ENCODE peak calls at places on chromosomes 4 and X, in seven cellular contexts. Y is SK-N-SH, N is neural progenitor cell, U is HCT116, P is GM23338, M is MM.1S, V is PC-3. K is an unnamed sample.

GRCh38 chr4:36243355-36244256 is 708 bp downstream of the ARAP2 start:
- DNase-seq in U (no peak), M (peak; percentile 37), N (no peak), P (peak; percentile 37), V (peak; percentile 47), Y (peak; percentile 4), K (no peak)

GRCh38 chr4:30744386-30744785 is 24.2 kb downstream of the PCDH7 start:
- DNase-seq in M (no peak), V (no peak), P (no peak), U (no peak), N (no peak), Y (peak; percentile 12), K (no peak)

GRCh38 chrX:78199851-78200250 is 60.4 kb upstream of the TAF9B start:
- DNase-seq in P (peak; percentile 3), U (peak; percentile 8), M (peak; percentile 36), Y (peak; percentile 43), N (peak; percentile 9), V (peak; percentile 67), K (peak; percentile 24)

GRCh38 chr4:2944882-2945526 is 18.2 kb downstream of the NOP14 start:
- DNase-seq in M (no peak), N (no peak), P (no peak), V (no peak), U (no peak), Y (no peak), K (no peak)

GRCh38 chrX:134753185-134754008 is 95.1 kb upstream of the PLAC1 start:
- DNase-seq in Y (no peak), N (no peak), P (no peak), U (no peak), V (peak; percentile 79), M (no peak), K (no peak)

GRCh38 chrX:40931921-40932320 is 153.3 kb upstream of the USP9X start:
- DNase-seq in Y (no peak), V (peak; percentile 25), M (no peak), N (no peak), P (no peak), U (no peak), K (no peak)

GRCh38 chrX:119427024-119427794 is 28.1 kb downstream of the SLC25A43 start:
- DNase-seq in M (peak; percentile 9), P (peak; percentile 10), Y (no peak), U (no peak), N (peak; percentile 58), V (peak; percentile 18), K (peak; percentile 78)

GRCh38 chr4:26298198-26298950 is 22.4 kb upstream of the RBPJ start:
- DNase-seq in V (peak; percentile 71), P (peak; percentile 45), Y (no peak), U (no peak), M (no peak), N (peak; percentile 54), K (no peak)

GRCh38 chrX:16282209-16282608 is 114.9 kb downstream of the MAGEB17 start:
- DNase-seq in P (no peak), M (no peak), U (no peak), N (no peak), V (peak; percentile 4), Y (no peak), K (no peak)

GRCh38 chrX:126658447-126658846 is 105.8 kb upstream of the DCAF12L1 start:
- DNase-seq in Y (no peak), P (no peak), N (no peak), V (peak; percentile 66), M (no peak), U (no peak), K (no peak)

GRCh38 chrX:53631156-53631555 is 55.4 kb downstream of the HUWE1 start:
- DNase-seq in M (no peak), V (no peak), P (no peak), Y (no peak), N (no peak), U (no peak), K (no peak)

GRCh38 chr4:57425610-57426009 is 315.4 kb upstream of the IGFBP7 start:
- DNase-seq in N (no peak), M (no peak), U (no peak), V (peak; percentile 66), P (no peak), Y (no peak), K (no peak)

GRCh38 chr4:80361329-80361900 is 25.9 kb downstream of the CFAP299 start:
- DNase-seq in U (peak; percentile 8), Y (peak; percentile 21), M (peak; percentile 49), V (peak; percentile 68), N (peak; percentile 8), P (peak; percentile 61), K (peak; percentile 76)

GRCh38 chrX:18377802-18378201 is 23.3 kb upstream of the SCML2 start:
- DNase-seq in U (peak; percentile 29), P (peak; percentile 72), Y (peak; percentile 46), V (peak; percentile 54), M (peak; percentile 30), N (peak; percentile 53), K (peak; percentile 47)

GRCh38 chr4:146883070-146883469 is 62.6 kb downstream of the TTC29 start:
- DNase-seq in V (no peak), Y (no peak), U (no peak), P (no peak), M (no peak), N (no peak), K (no peak)

GRCh38 chr4:98519268-98519993 is 139.0 kb downstream of the TSPAN5 start:
- DNase-seq in P (no peak), Y (no peak), V (no peak), M (no peak), N (no peak), U (no peak), K (no peak)

GRCh38 chrX:154437971-154438893 is 1.3 kb downstream of the GDI1 start:
- DNase-seq in P (no peak), V (no peak), Y (no peak), M (no peak), N (no peak), U (no peak), K (no peak)

GRCh38 chrX:30876367-30876766 is 12.7 kb downstream of the TAB3 start:
- DNase-seq in N (no peak), U (no peak), P (no peak), V (no peak), M (no peak), Y (no peak), K (no peak)
- TF ChIP-seq EZH2phosphoT487 in N (no peak), U (no peak), P (no peak), V (no peak), M (no peak), Y (no peak), K (no peak)

GRCh38 chr4:66169341-66169740 is 499.1 kb upstream of the EPHA5 start:
- DNase-seq in M (no peak), V (peak; percentile 74), N (peak; percentile 51), Y (peak; percentile 1), U (no peak), P (peak; percentile 74), K (no peak)
- TF ChIP-seq CTCF in M (no peak), V (peak; percentile 88), N (peak; percentile 68), Y (peak; percentile 53), U (no peak), P (peak; percentile 72), K (no peak)

DNA sequence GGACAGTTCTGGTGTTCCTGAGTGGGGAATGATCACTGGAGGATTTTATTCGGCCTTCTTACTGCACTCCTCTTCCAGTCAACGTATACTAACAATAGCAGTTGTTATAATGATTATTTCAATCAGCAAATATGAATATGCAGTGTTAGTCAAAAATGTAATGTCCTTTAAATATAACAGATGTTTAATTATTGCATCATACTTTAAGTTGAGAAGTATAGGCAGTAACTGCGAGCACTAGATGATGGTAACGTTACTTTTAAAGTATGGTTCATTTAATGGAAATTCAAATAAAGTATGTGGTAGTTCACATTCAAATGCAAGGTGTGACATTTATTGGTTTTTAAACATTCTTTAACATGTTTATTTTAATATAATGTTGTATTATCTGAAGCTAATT is 5.5 kb upstream of the BLTP1 start:
- DNase-seq in U (no peak), Y (no peak), P (no peak), N (no peak), M (no peak), V (no peak), K (no peak)
- H2AFZ ChIP-seq in U (no peak overlapping the region), Y (no peak overlapping the region), P (no peak overlapping the region), N (no peak overlapping the region), M (no peak overlapping the region), V (no peak overlapping the region), K (no peak overlapping the region)

DNA sequence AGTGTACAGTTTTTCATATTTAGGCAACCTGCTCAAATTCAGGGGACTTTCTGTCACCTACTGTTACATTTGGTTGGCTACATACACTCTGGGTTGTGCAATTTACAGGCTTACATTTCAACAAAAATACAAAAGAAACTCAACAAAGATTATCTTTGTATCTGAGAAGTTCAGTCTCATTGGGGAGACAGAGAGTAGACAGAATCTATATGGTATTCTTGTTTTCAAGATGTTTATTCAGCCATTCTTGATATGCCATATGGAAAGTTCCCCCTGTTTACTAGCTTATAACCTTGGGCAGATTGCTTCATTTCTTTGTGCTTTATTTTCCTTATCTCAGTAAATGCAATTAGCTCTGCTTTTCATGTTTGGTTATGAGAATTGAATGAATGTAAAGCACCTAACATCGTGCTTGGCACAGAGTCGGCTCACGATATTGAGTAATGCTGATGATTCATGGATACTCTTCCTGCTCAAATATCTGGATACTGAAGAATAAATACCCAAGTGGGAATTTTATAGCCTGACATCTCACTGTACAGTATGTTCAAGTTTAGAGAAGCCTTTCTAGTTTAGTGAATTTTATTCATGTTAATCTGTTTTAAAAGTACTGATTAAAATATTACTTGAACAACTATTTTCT is 96.5 kb upstream of the PACRGL start:
- DNase-seq in M (no peak), P (no peak), Y (peak; percentile 10), U (no peak), N (no peak), V (peak; percentile 80), K (no peak)
- TF ChIP-seq EZH2phosphoT487 in M (no peak), P (no peak), Y (no peak), U (no peak), N (no peak), V (no peak), K (no peak)

GRCh38 chr4:119084503-119084902 is 51.1 kb upstream of the MYOZ2 start:
- DNase-seq in P (no peak), Y (no peak), M (no peak), U (no peak), N (no peak), V (no peak), K (peak; percentile 24)

GRCh38 chr4:119087656-119088055 is 48.0 kb upstream of the MYOZ2 start:
- DNase-seq in M (no peak), P (no peak), Y (no peak), V (no peak), U (no peak), N (no peak), K (no peak)

GRCh38 chr4:119081943-119082342 is 53.7 kb upstream of the MYOZ2 start:
- DNase-seq in N (no peak), V (no peak), Y (no peak), P (no peak), M (no peak), U (no peak), K (no peak)

GRCh38 chr4:119082661-119083060 is 53.0 kb upstream of the MYOZ2 start:
- DNase-seq in V (no peak), N (no peak), M (no peak), Y (no peak), U (no peak), P (no peak), K (no peak)

GRCh38 chr4:119087121-119087520 is 48.5 kb upstream of the MYOZ2 start:
- DNase-seq in Y (no peak), N (no peak), U (no peak), M (no peak), P (no peak), V (peak; percentile 2), K (no peak)
- TF ChIP-seq CTCF in Y (peak; percentile 54), N (no peak), U (peak; percentile 19), M (no peak), P (no peak), V (peak; percentile 44), K (peak; percentile 60)

K was measured in OCI-LY7.